ENCODE peak calls at places on chromosomes 12 and 14, in eight cellular contexts. F is GM12891; E is tibial artery; X is mucosa of descending colon; Y is mesothelial cell of epicardium; T is iris pigment epithelial cell; P is stomach; R is effector CD8-positive, alpha-beta T cell. Q is an unnamed sample.

GRCh38 chr14:56686416-56686815 is 106.8 kb downstream of the TMEM260 start:
- DNase-seq in F (no peak), E (no peak), X (no peak), Y (no peak), T (no peak), P (peak), R (no peak), Q (no peak)

GRCh38 chr12:76399040-76399439 is 50.8 kb upstream of the BBS10 start:
- DNase-seq in F (no peak), E (no peak), X (no peak), Y (no peak), T (no peak), P (no peak), R (no peak), Q (peak)

GRCh38 chr12:117182866-117183265 is 7.4 kb downstream of the FBXO21 start:
- DNase-seq in F (no peak), E (no peak), X (no peak), Y (peak), T (no peak), P (no peak), R (no peak), Q (no peak)

GRCh38 chr12:57280234-57281062 is 29.5 kb upstream of the STAC3 start:
- DNase-seq in F (peak), E (no peak), X (peak), Y (no peak), T (peak), P (peak), R (peak), Q (peak)

GRCh38 chr12:47014474-47014873 is 64.9 kb upstream of the PCED1B start:
- DNase-seq in F (no peak), E (no peak), X (no peak), Y (no peak), T (peak), P (no peak), R (no peak), Q (peak)

GRCh38 chr14:93793555-93793954 is 5.3 kb upstream of the PRIMA1 start:
- DNase-seq in F (no peak), E (no peak), X (no peak), Y (no peak), T (no peak), P (no peak), R (no peak), Q (no peak)

GRCh38 chr12:100141998-100142850 is 450 bp downstream of the BLTP3B start:
- DNase-seq in F (no peak), E (peak), X (peak), Y (peak), T (no peak), P (peak), R (peak), Q (peak)

GRCh38 chr14:61525293-61526011 is 169.9 kb upstream of the HIF1A start:
- DNase-seq in F (no peak), E (peak), X (no peak), Y (no peak), T (peak), P (peak), R (no peak), Q (peak)

GRCh38 chr14:99475660-99476059 is 5.0 kb downstream of the SETD3 start:
- DNase-seq in F (no peak), E (no peak), X (no peak), Y (no peak), T (no peak), P (no peak), R (no peak), Q (no peak)

GRCh38 chr14:71438684-71439083 is 493.5 kb upstream of the RGS6 start:
- DNase-seq in F (no peak), E (no peak), X (no peak), Y (no peak), T (no peak), P (no peak), R (no peak), Q (peak)

GRCh38 chr14:75274899-75275569 is 3.6 kb upstream of the FOS start:
- DNase-seq in F (peak), E (peak), X (peak), Y (no peak), T (peak), P (no peak), R (peak), Q (no peak)

GRCh38 chr14:32727827-32728226 is 210.9 kb upstream of the NPAS3 start:
- DNase-seq in F (no peak), E (no peak), X (no peak), Y (no peak), T (no peak), P (no peak), R (no peak), Q (no peak)

GRCh38 chr14:75399819-75400678 is 27.8 kb upstream of the JDP2 start:
- DNase-seq in F (no peak), E (peak), X (peak), Y (no peak), T (no peak), P (peak), R (no peak), Q (peak)

GRCh38 chr12:51773145-51773869 is 75.2 kb downstream of the FIGNL2 start:
- DNase-seq in F (no peak), E (no peak), X (no peak), Y (no peak), T (peak), P (no peak), R (no peak), Q (peak)

GRCh38 chr12:42039599-42039998 is 105.1 kb downstream of the GXYLT1 start:
- DNase-seq in F (no peak), E (no peak), X (no peak), Y (no peak), T (no peak), P (no peak), R (no peak), Q (no peak)

GRCh38 chr14:23249810-23250209 is 12.1 kb downstream of the RNF212B start:
- DNase-seq in F (no peak), E (no peak), X (no peak), Y (no peak), T (no peak), P (no peak), R (no peak), Q (no peak)

GRCh38 chr14:39264558-39264957 is 30.8 kb downstream of the MIA2 start:
- DNase-seq in F (no peak), E (no peak), X (no peak), Y (no peak), T (peak), P (no peak), R (no peak), Q (no peak)

GRCh38 chr14:64060648-64061096 is 207.9 kb downstream of the SYNE2 start:
- DNase-seq in F (no peak), E (no peak), X (no peak), Y (no peak), T (peak), P (no peak), R (no peak), Q (peak)

Q was measured in GM23248.